ENCODE peak calls at places on chromosomes 3 and 15, in ten cellular contexts. One of them, this sample, is unnamed.

GRCh38 chr15:37076543-37076942 is 23.8 kb downstream of the MEIS2 start:
- DNase-seq in kidney glomerular epithelial cell: no peak
- DNase-seq in central memory CD4-positive, alpha-beta T cell: no peak
- DNase-seq in activated T-cell treated with anti-CD3 and anti-CD28 coated beads, Interleukin-2, amount 50 U/mL, for 48 hours: no peak
- DNase-seq in substantia nigra: no peak
- DNase-seq in occipital lobe: no peak
- DNase-seq in GM12865: no peak
- DNase-seq in activated CD8-positive, alpha-beta T cell treated with anti-CD3 and anti-CD28 coated beads for 36 hours: no peak
- DNase-seq in stimulated activated CD8-positive, alpha-beta memory T cell treated with anti-CD3 and anti-CD28 coated beads, Interleukin-15, amount 100 ng/mL, for 4 hours: no peak
- DNase-seq in activated CD4-positive, alpha-beta T cell treated with anti-CD3 and anti-CD28 coated beads for 48 hours: no peak
- DNase-seq in this sample: no peak

GRCh38 chr15:79084308-79084968 is 6.1 kb downstream of the RASGRF1 start:
- DNase-seq in kidney glomerular epithelial cell: no peak
- DNase-seq in activated CD8-positive, alpha-beta T cell treated with anti-CD3 and anti-CD28 coated beads for 36 hours: no peak
- DNase-seq in central memory CD4-positive, alpha-beta T cell: no peak
- DNase-seq in stimulated activated CD8-positive, alpha-beta memory T cell treated with anti-CD3 and anti-CD28 coated beads, Interleukin-15, amount 100 ng/mL, for 4 hours: no peak
- DNase-seq in activated T-cell treated with anti-CD3 and anti-CD28 coated beads, Interleukin-2, amount 50 U/mL, for 48 hours: no peak
- DNase-seq in substantia nigra: no peak
- DNase-seq in GM12865: no peak
- DNase-seq in occipital lobe: no peak
- DNase-seq in activated CD4-positive, alpha-beta T cell treated with anti-CD3 and anti-CD28 coated beads for 48 hours: no peak
- DNase-seq in this sample: no peak

GRCh38 chr15:39179980-39180379 is 400.9 kb upstream of the THBS1 start:
- DNase-seq in kidney glomerular epithelial cell: no peak
- DNase-seq in activated T-cell treated with anti-CD3 and anti-CD28 coated beads, Interleukin-2, amount 50 U/mL, for 48 hours: no peak
- DNase-seq in activated CD4-positive, alpha-beta T cell treated with anti-CD3 and anti-CD28 coated beads for 48 hours: no peak
- DNase-seq in occipital lobe: no peak
- DNase-seq in central memory CD4-positive, alpha-beta T cell: no peak
- DNase-seq in activated CD8-positive, alpha-beta T cell treated with anti-CD3 and anti-CD28 coated beads for 36 hours: no peak
- DNase-seq in substantia nigra: no peak
- DNase-seq in stimulated activated CD8-positive, alpha-beta memory T cell treated with anti-CD3 and anti-CD28 coated beads, Interleukin-15, amount 100 ng/mL, for 4 hours: no peak
- DNase-seq in GM12865: no peak
- DNase-seq in this sample: no peak

GRCh38 chr3:29215948-29216347 is 64.9 kb upstream of the RBMS3 start:
- DNase-seq in occipital lobe: no peak
- DNase-seq in GM12865: no peak
- DNase-seq in activated CD4-positive, alpha-beta T cell treated with anti-CD3 and anti-CD28 coated beads for 48 hours: no peak
- DNase-seq in substantia nigra: no peak
- DNase-seq in activated T-cell treated with anti-CD3 and anti-CD28 coated beads, Interleukin-2, amount 50 U/mL, for 48 hours: no peak
- DNase-seq in stimulated activated CD8-positive, alpha-beta memory T cell treated with anti-CD3 and anti-CD28 coated beads, Interleukin-15, amount 100 ng/mL, for 4 hours: no peak
- DNase-seq in activated CD8-positive, alpha-beta T cell treated with anti-CD3 and anti-CD28 coated beads for 36 hours: no peak
- DNase-seq in kidney glomerular epithelial cell: no peak
- DNase-seq in central memory CD4-positive, alpha-beta T cell: no peak
- DNase-seq in this sample: no peak

GRCh38 chr15:69044899-69045298 is 30.4 kb downstream of the NOX5 start:
- DNase-seq in activated CD8-positive, alpha-beta T cell treated with anti-CD3 and anti-CD28 coated beads for 36 hours: no peak
- DNase-seq in stimulated activated CD8-positive, alpha-beta memory T cell treated with anti-CD3 and anti-CD28 coated beads, Interleukin-15, amount 100 ng/mL, for 4 hours: no peak
- DNase-seq in central memory CD4-positive, alpha-beta T cell: no peak
- DNase-seq in activated T-cell treated with anti-CD3 and anti-CD28 coated beads, Interleukin-2, amount 50 U/mL, for 48 hours: no peak
- DNase-seq in GM12865: no peak
- DNase-seq in occipital lobe: no peak
- DNase-seq in substantia nigra: no peak
- DNase-seq in activated CD4-positive, alpha-beta T cell treated with anti-CD3 and anti-CD28 coated beads for 48 hours: no peak
- DNase-seq in kidney glomerular epithelial cell: no peak
- DNase-seq in this sample: no peak

GRCh38 chr3:99866167-99866810 is 48.6 kb downstream of the CMSS1 start:
- DNase-seq in activated CD4-positive, alpha-beta T cell treated with anti-CD3 and anti-CD28 coated beads for 48 hours: no peak
- DNase-seq in kidney glomerular epithelial cell: peak; percentile 81
- DNase-seq in stimulated activated CD8-positive, alpha-beta memory T cell treated with anti-CD3 and anti-CD28 coated beads, Interleukin-15, amount 100 ng/mL, for 4 hours: no peak
- DNase-seq in central memory CD4-positive, alpha-beta T cell: no peak
- DNase-seq in activated CD8-positive, alpha-beta T cell treated with anti-CD3 and anti-CD28 coated beads for 36 hours: no peak
- DNase-seq in substantia nigra: no peak
- DNase-seq in activated T-cell treated with anti-CD3 and anti-CD28 coated beads, Interleukin-2, amount 50 U/mL, for 48 hours: no peak
- DNase-seq in GM12865: peak; percentile 18
- DNase-seq in occipital lobe: no peak
- DNase-seq in this sample: peak; percentile 44

GRCh38 chr3:179495483-179495882 is 44.2 kb upstream of the GNB4 start:
- DNase-seq in stimulated activated CD8-positive, alpha-beta memory T cell treated with anti-CD3 and anti-CD28 coated beads, Interleukin-15, amount 100 ng/mL, for 4 hours: no peak
- DNase-seq in activated T-cell treated with anti-CD3 and anti-CD28 coated beads, Interleukin-2, amount 50 U/mL, for 48 hours: no peak
- DNase-seq in occipital lobe: no peak
- DNase-seq in central memory CD4-positive, alpha-beta T cell: no peak
- DNase-seq in substantia nigra: no peak
- DNase-seq in GM12865: no peak
- DNase-seq in kidney glomerular epithelial cell: no peak
- DNase-seq in activated CD4-positive, alpha-beta T cell treated with anti-CD3 and anti-CD28 coated beads for 48 hours: no peak
- DNase-seq in activated CD8-positive, alpha-beta T cell treated with anti-CD3 and anti-CD28 coated beads for 36 hours: no peak
- DNase-seq in this sample: no peak

GRCh38 chr3:132641837-132642538 is 17.6 kb downstream of the ACAD11 start:
- DNase-seq in activated CD8-positive, alpha-beta T cell treated with anti-CD3 and anti-CD28 coated beads for 36 hours: no peak
- DNase-seq in activated T-cell treated with anti-CD3 and anti-CD28 coated beads, Interleukin-2, amount 50 U/mL, for 48 hours: no peak
- DNase-seq in stimulated activated CD8-positive, alpha-beta memory T cell treated with anti-CD3 and anti-CD28 coated beads, Interleukin-15, amount 100 ng/mL, for 4 hours: no peak
- DNase-seq in kidney glomerular epithelial cell: peak; percentile 76
- DNase-seq in substantia nigra: no peak
- DNase-seq in GM12865: peak; percentile 51
- DNase-seq in activated CD4-positive, alpha-beta T cell treated with anti-CD3 and anti-CD28 coated beads for 48 hours: no peak
- DNase-seq in occipital lobe: no peak
- DNase-seq in central memory CD4-positive, alpha-beta T cell: peak; percentile 28
- DNase-seq in this sample: no peak

GRCh38 chr3:10648181-10648580 is 142.8 kb upstream of the ATP2B2 start:
- DNase-seq in stimulated activated CD8-positive, alpha-beta memory T cell treated with anti-CD3 and anti-CD28 coated beads, Interleukin-15, amount 100 ng/mL, for 4 hours: no peak
- DNase-seq in central memory CD4-positive, alpha-beta T cell: no peak
- DNase-seq in activated CD8-positive, alpha-beta T cell treated with anti-CD3 and anti-CD28 coated beads for 36 hours: no peak
- DNase-seq in kidney glomerular epithelial cell: no peak
- DNase-seq in occipital lobe: no peak
- DNase-seq in activated T-cell treated with anti-CD3 and anti-CD28 coated beads, Interleukin-2, amount 50 U/mL, for 48 hours: no peak
- DNase-seq in substantia nigra: no peak
- DNase-seq in GM12865: no peak
- DNase-seq in activated CD4-positive, alpha-beta T cell treated with anti-CD3 and anti-CD28 coated beads for 48 hours: no peak
- DNase-seq in this sample: no peak

GRCh38 chr15:97995881-97996603 is 35.5 kb downstream of the ARRDC4 start:
- DNase-seq in GM12865: peak; percentile 45
- DNase-seq in kidney glomerular epithelial cell: peak; percentile 26
- DNase-seq in occipital lobe: no peak
- DNase-seq in substantia nigra: no peak
- DNase-seq in activated CD4-positive, alpha-beta T cell treated with anti-CD3 and anti-CD28 coated beads for 48 hours: peak; percentile 8
- DNase-seq in activated T-cell treated with anti-CD3 and anti-CD28 coated beads, Interleukin-2, amount 50 U/mL, for 48 hours: no peak
- DNase-seq in stimulated activated CD8-positive, alpha-beta memory T cell treated with anti-CD3 and anti-CD28 coated beads, Interleukin-15, amount 100 ng/mL, for 4 hours: no peak
- DNase-seq in activated CD8-positive, alpha-beta T cell treated with anti-CD3 and anti-CD28 coated beads for 36 hours: peak; percentile 9
- DNase-seq in central memory CD4-positive, alpha-beta T cell: no peak
- DNase-seq in this sample: peak; percentile 31

GRCh38 chr3:102530443-102531195 is 95.8 kb downstream of the ZPLD1 start:
- DNase-seq in kidney glomerular epithelial cell: peak; percentile 20
- DNase-seq in stimulated activated CD8-positive, alpha-beta memory T cell treated with anti-CD3 and anti-CD28 coated beads, Interleukin-15, amount 100 ng/mL, for 4 hours: no peak
- DNase-seq in activated T-cell treated with anti-CD3 and anti-CD28 coated beads, Interleukin-2, amount 50 U/mL, for 48 hours: no peak
- DNase-seq in occipital lobe: no peak
- DNase-seq in central memory CD4-positive, alpha-beta T cell: no peak
- DNase-seq in activated CD4-positive, alpha-beta T cell treated with anti-CD3 and anti-CD28 coated beads for 48 hours: no peak
- DNase-seq in activated CD8-positive, alpha-beta T cell treated with anti-CD3 and anti-CD28 coated beads for 36 hours: no peak
- DNase-seq in substantia nigra: no peak
- DNase-seq in GM12865: no peak
- DNase-seq in this sample: no peak

GRCh38 chr3:175287361-175287963 is 428.3 kb downstream of the NAALADL2 start:
- DNase-seq in activated T-cell treated with anti-CD3 and anti-CD28 coated beads, Interleukin-2, amount 50 U/mL, for 48 hours: no peak
- DNase-seq in kidney glomerular epithelial cell: no peak
- DNase-seq in substantia nigra: no peak
- DNase-seq in occipital lobe: no peak
- DNase-seq in stimulated activated CD8-positive, alpha-beta memory T cell treated with anti-CD3 and anti-CD28 coated beads, Interleukin-15, amount 100 ng/mL, for 4 hours: no peak
- DNase-seq in activated CD4-positive, alpha-beta T cell treated with anti-CD3 and anti-CD28 coated beads for 48 hours: no peak
- DNase-seq in GM12865: peak; percentile 66
- DNase-seq in central memory CD4-positive, alpha-beta T cell: no peak
- DNase-seq in activated CD8-positive, alpha-beta T cell treated with anti-CD3 and anti-CD28 coated beads for 36 hours: no peak
- DNase-seq in this sample: no peak

GRCh38 chr3:126888186-126888760 is 94.6 kb upstream of the PLXNA1 start:
- DNase-seq in GM12865: no peak
- DNase-seq in activated T-cell treated with anti-CD3 and anti-CD28 coated beads, Interleukin-2, amount 50 U/mL, for 48 hours: no peak
- DNase-seq in occipital lobe: no peak
- DNase-seq in kidney glomerular epithelial cell: no peak
- DNase-seq in substantia nigra: no peak
- DNase-seq in activated CD8-positive, alpha-beta T cell treated with anti-CD3 and anti-CD28 coated beads for 36 hours: no peak
- DNase-seq in central memory CD4-positive, alpha-beta T cell: no peak
- DNase-seq in activated CD4-positive, alpha-beta T cell treated with anti-CD3 and anti-CD28 coated beads for 48 hours: no peak
- DNase-seq in stimulated activated CD8-positive, alpha-beta memory T cell treated with anti-CD3 and anti-CD28 coated beads, Interleukin-15, amount 100 ng/mL, for 4 hours: no peak
- DNase-seq in this sample: no peak

GRCh38 chr3:163347944-163348343 is 1730.4 kb downstream of the SI start:
- DNase-seq in GM12865: no peak
- DNase-seq in stimulated activated CD8-positive, alpha-beta memory T cell treated with anti-CD3 and anti-CD28 coated beads, Interleukin-15, amount 100 ng/mL, for 4 hours: no peak
- DNase-seq in activated T-cell treated with anti-CD3 and anti-CD28 coated beads, Interleukin-2, amount 50 U/mL, for 48 hours: no peak
- DNase-seq in occipital lobe: no peak
- DNase-seq in central memory CD4-positive, alpha-beta T cell: no peak
- DNase-seq in substantia nigra: no peak
- DNase-seq in activated CD4-positive, alpha-beta T cell treated with anti-CD3 and anti-CD28 coated beads for 48 hours: no peak
- DNase-seq in kidney glomerular epithelial cell: no peak
- DNase-seq in activated CD8-positive, alpha-beta T cell treated with anti-CD3 and anti-CD28 coated beads for 36 hours: no peak
- DNase-seq in this sample: no peak

GRCh38 chr3:34780973-34781372 is 858.4 kb upstream of the ARPP21 start:
- DNase-seq in stimulated activated CD8-positive, alpha-beta memory T cell treated with anti-CD3 and anti-CD28 coated beads, Interleukin-15, amount 100 ng/mL, for 4 hours: no peak
- DNase-seq in activated T-cell treated with anti-CD3 and anti-CD28 coated beads, Interleukin-2, amount 50 U/mL, for 48 hours: no peak
- DNase-seq in occipital lobe: no peak
- DNase-seq in central memory CD4-positive, alpha-beta T cell: no peak
- DNase-seq in activated CD4-positive, alpha-beta T cell treated with anti-CD3 and anti-CD28 coated beads for 48 hours: no peak
- DNase-seq in GM12865: no peak
- DNase-seq in substantia nigra: no peak
- DNase-seq in kidney glomerular epithelial cell: peak; percentile 43
- DNase-seq in activated CD8-positive, alpha-beta T cell treated with anti-CD3 and anti-CD28 coated beads for 36 hours: no peak
- DNase-seq in this sample: no peak

GRCh38 chr3:133464573-133464972 is 64.7 kb downstream of the BFSP2 start:
- DNase-seq in kidney glomerular epithelial cell: peak; percentile 22
- DNase-seq in central memory CD4-positive, alpha-beta T cell: no peak
- DNase-seq in occipital lobe: no peak
- DNase-seq in GM12865: peak; percentile 59
- DNase-seq in activated T-cell treated with anti-CD3 and anti-CD28 coated beads, Interleukin-2, amount 50 U/mL, for 48 hours: no peak
- DNase-seq in activated CD4-positive, alpha-beta T cell treated with anti-CD3 and anti-CD28 coated beads for 48 hours: no peak
- DNase-seq in substantia nigra: no peak
- DNase-seq in stimulated activated CD8-positive, alpha-beta memory T cell treated with anti-CD3 and anti-CD28 coated beads, Interleukin-15, amount 100 ng/mL, for 4 hours: no peak
- DNase-seq in activated CD8-positive, alpha-beta T cell treated with anti-CD3 and anti-CD28 coated beads for 36 hours: peak; percentile 34
- DNase-seq in this sample: no peak

GRCh38 chr3:159828542-159828943 is 160.1 kb upstream of the IL12A start:
- DNase-seq in activated CD8-positive, alpha-beta T cell treated with anti-CD3 and anti-CD28 coated beads for 36 hours: no peak
- DNase-seq in occipital lobe: no peak
- DNase-seq in GM12865: peak; percentile 38
- DNase-seq in activated CD4-positive, alpha-beta T cell treated with anti-CD3 and anti-CD28 coated beads for 48 hours: no peak
- DNase-seq in substantia nigra: no peak
- DNase-seq in activated T-cell treated with anti-CD3 and anti-CD28 coated beads, Interleukin-2, amount 50 U/mL, for 48 hours: no peak
- DNase-seq in stimulated activated CD8-positive, alpha-beta memory T cell treated with anti-CD3 and anti-CD28 coated beads, Interleukin-15, amount 100 ng/mL, for 4 hours: no peak
- DNase-seq in kidney glomerular epithelial cell: peak; percentile 89
- DNase-seq in central memory CD4-positive, alpha-beta T cell: no peak
- DNase-seq in this sample: no peak

GRCh38 chr15:60363024-60363674 is 34.6 kb downstream of the ANXA2 start:
- DNase-seq in GM12865: no peak
- DNase-seq in stimulated activated CD8-positive, alpha-beta memory T cell treated with anti-CD3 and anti-CD28 coated beads, Interleukin-15, amount 100 ng/mL, for 4 hours: no peak
- DNase-seq in kidney glomerular epithelial cell: no peak
- DNase-seq in activated CD4-positive, alpha-beta T cell treated with anti-CD3 and anti-CD28 coated beads for 48 hours: no peak
- DNase-seq in substantia nigra: no peak
- DNase-seq in occipital lobe: no peak
- DNase-seq in activated CD8-positive, alpha-beta T cell treated with anti-CD3 and anti-CD28 coated beads for 36 hours: no peak
- DNase-seq in activated T-cell treated with anti-CD3 and anti-CD28 coated beads, Interleukin-2, amount 50 U/mL, for 48 hours: peak; percentile 28
- DNase-seq in central memory CD4-positive, alpha-beta T cell: no peak
- DNase-seq in this sample: no peak

GRCh38 chr15:94266000-94266399 is 34.6 kb downstream of the MCTP2 start:
- DNase-seq in GM12865: no peak
- DNase-seq in kidney glomerular epithelial cell: no peak
- DNase-seq in activated CD4-positive, alpha-beta T cell treated with anti-CD3 and anti-CD28 coated beads for 48 hours: no peak
- DNase-seq in substantia nigra: no peak
- DNase-seq in occipital lobe: no peak
- DNase-seq in activated CD8-positive, alpha-beta T cell treated with anti-CD3 and anti-CD28 coated beads for 36 hours: no peak
- DNase-seq in central memory CD4-positive, alpha-beta T cell: no peak
- DNase-seq in activated T-cell treated with anti-CD3 and anti-CD28 coated beads, Interleukin-2, amount 50 U/mL, for 48 hours: no peak
- DNase-seq in stimulated activated CD8-positive, alpha-beta memory T cell treated with anti-CD3 and anti-CD28 coated beads, Interleukin-15, amount 100 ng/mL, for 4 hours: no peak
- DNase-seq in this sample: no peak

GRCh38 chr3:116048991-116049390 is 396.3 kb downstream of the LSAMP start:
- DNase-seq in stimulated activated CD8-positive, alpha-beta memory T cell treated with anti-CD3 and anti-CD28 coated beads, Interleukin-15, amount 100 ng/mL, for 4 hours: no peak
- DNase-seq in activated T-cell treated with anti-CD3 and anti-CD28 coated beads, Interleukin-2, amount 50 U/mL, for 48 hours: no peak
- DNase-seq in activated CD8-positive, alpha-beta T cell treated with anti-CD3 and anti-CD28 coated beads for 36 hours: no peak
- DNase-seq in activated CD4-positive, alpha-beta T cell treated with anti-CD3 and anti-CD28 coated beads for 48 hours: no peak
- DNase-seq in substantia nigra: no peak
- DNase-seq in GM12865: no peak
- DNase-seq in occipital lobe: no peak
- DNase-seq in kidney glomerular epithelial cell: no peak
- DNase-seq in central memory CD4-positive, alpha-beta T cell: no peak
- DNase-seq in this sample: no peak

GRCh38 chr3:140552898-140553297 is 125.0 kb upstream of the TRIM42 start:
- DNase-seq in substantia nigra: no peak
- DNase-seq in stimulated activated CD8-positive, alpha-beta memory T cell treated with anti-CD3 and anti-CD28 coated beads, Interleukin-15, amount 100 ng/mL, for 4 hours: no peak
- DNase-seq in GM12865: peak; percentile 2
- DNase-seq in activated CD4-positive, alpha-beta T cell treated with anti-CD3 and anti-CD28 coated beads for 48 hours: no peak
- DNase-seq in occipital lobe: no peak
- DNase-seq in activated CD8-positive, alpha-beta T cell treated with anti-CD3 and anti-CD28 coated beads for 36 hours: no peak
- DNase-seq in activated T-cell treated with anti-CD3 and anti-CD28 coated beads, Interleukin-2, amount 50 U/mL, for 48 hours: no peak
- DNase-seq in kidney glomerular epithelial cell: no peak
- DNase-seq in central memory CD4-positive, alpha-beta T cell: no peak
- DNase-seq in this sample: no peak

GRCh38 chr3:25594007-25594502 is 70.7 kb downstream of the TOP2B start:
- DNase-seq in activated T-cell treated with anti-CD3 and anti-CD28 coated beads, Interleukin-2, amount 50 U/mL, for 48 hours: no peak
- DNase-seq in occipital lobe: no peak
- DNase-seq in activated CD4-positive, alpha-beta T cell treated with anti-CD3 and anti-CD28 coated beads for 48 hours: no peak
- DNase-seq in stimulated activated CD8-positive, alpha-beta memory T cell treated with anti-CD3 and anti-CD28 coated beads, Interleukin-15, amount 100 ng/mL, for 4 hours: no peak
- DNase-seq in activated CD8-positive, alpha-beta T cell treated with anti-CD3 and anti-CD28 coated beads for 36 hours: peak; percentile 20
- DNase-seq in central memory CD4-positive, alpha-beta T cell: peak; percentile 12
- DNase-seq in substantia nigra: no peak
- DNase-seq in kidney glomerular epithelial cell: peak; percentile 57
- DNase-seq in GM12865: peak; percentile 45
- DNase-seq in this sample: peak; percentile 16

GRCh38 chr3:28840976-28841376 is 439.9 kb upstream of the RBMS3 start:
- DNase-seq in stimulated activated CD8-positive, alpha-beta memory T cell treated with anti-CD3 and anti-CD28 coated beads, Interleukin-15, amount 100 ng/mL, for 4 hours: no peak
- DNase-seq in kidney glomerular epithelial cell: peak; percentile 84
- DNase-seq in activated CD8-positive, alpha-beta T cell treated with anti-CD3 and anti-CD28 coated beads for 36 hours: peak; percentile 54
- DNase-seq in activated CD4-positive, alpha-beta T cell treated with anti-CD3 and anti-CD28 coated beads for 48 hours: peak; percentile 67
- DNase-seq in activated T-cell treated with anti-CD3 and anti-CD28 coated beads, Interleukin-2, amount 50 U/mL, for 48 hours: peak; percentile 58
- DNase-seq in central memory CD4-positive, alpha-beta T cell: no peak
- DNase-seq in substantia nigra: no peak
- DNase-seq in occipital lobe: no peak
- DNase-seq in GM12865: peak; percentile 76
- DNase-seq in this sample: no peak

GRCh38 chr3:51955893-51956770 is 951 bp downstream of the GPR62 start:
- DNase-seq in activated CD4-positive, alpha-beta T cell treated with anti-CD3 and anti-CD28 coated beads for 48 hours: peak; percentile 57
- DNase-seq in occipital lobe: no peak
- DNase-seq in activated CD8-positive, alpha-beta T cell treated with anti-CD3 and anti-CD28 coated beads for 36 hours: peak; percentile 63
- DNase-seq in GM12865: no peak
- DNase-seq in substantia nigra: peak; percentile 37
- DNase-seq in central memory CD4-positive, alpha-beta T cell: no peak
- DNase-seq in activated T-cell treated with anti-CD3 and anti-CD28 coated beads, Interleukin-2, amount 50 U/mL, for 48 hours: peak; percentile 61
- DNase-seq in kidney glomerular epithelial cell: peak; percentile 11
- DNase-seq in stimulated activated CD8-positive, alpha-beta memory T cell treated with anti-CD3 and anti-CD28 coated beads, Interleukin-15, amount 100 ng/mL, for 4 hours: no peak
- DNase-seq in this sample: no peak

GRCh38 chr15:73633991-73634495 is 854 bp upstream of the NPTN start:
- DNase-seq in kidney glomerular epithelial cell: peak; percentile 88
- DNase-seq in activated T-cell treated with anti-CD3 and anti-CD28 coated beads, Interleukin-2, amount 50 U/mL, for 48 hours: no peak
- DNase-seq in activated CD4-positive, alpha-beta T cell treated with anti-CD3 and anti-CD28 coated beads for 48 hours: no peak
- DNase-seq in central memory CD4-positive, alpha-beta T cell: no peak
- DNase-seq in stimulated activated CD8-positive, alpha-beta memory T cell treated with anti-CD3 and anti-CD28 coated beads, Interleukin-15, amount 100 ng/mL, for 4 hours: no peak
- DNase-seq in activated CD8-positive, alpha-beta T cell treated with anti-CD3 and anti-CD28 coated beads for 36 hours: no peak
- DNase-seq in occipital lobe: no peak
- DNase-seq in GM12865: no peak
- DNase-seq in substantia nigra: no peak
- DNase-seq in this sample: no peak

GRCh38 chr15:70308011-70308761 is 210.5 kb upstream of the TLE3 start:
- DNase-seq in substantia nigra: no peak
- DNase-seq in kidney glomerular epithelial cell: no peak
- DNase-seq in occipital lobe: no peak
- DNase-seq in central memory CD4-positive, alpha-beta T cell: no peak
- DNase-seq in stimulated activated CD8-positive, alpha-beta memory T cell treated with anti-CD3 and anti-CD28 coated beads, Interleukin-15, amount 100 ng/mL, for 4 hours: peak; percentile 10
- DNase-seq in activated CD8-positive, alpha-beta T cell treated with anti-CD3 and anti-CD28 coated beads for 36 hours: peak; percentile 78
- DNase-seq in activated T-cell treated with anti-CD3 and anti-CD28 coated beads, Interleukin-2, amount 50 U/mL, for 48 hours: peak; percentile 53
- DNase-seq in activated CD4-positive, alpha-beta T cell treated with anti-CD3 and anti-CD28 coated beads for 48 hours: peak; percentile 35
- DNase-seq in GM12865: peak; percentile 69
- DNase-seq in this sample: peak; percentile 50

GRCh38 chr3:70554170-70554569 is 241.7 kb upstream of the MDFIC2 start:
- DNase-seq in substantia nigra: no peak
- DNase-seq in activated T-cell treated with anti-CD3 and anti-CD28 coated beads, Interleukin-2, amount 50 U/mL, for 48 hours: no peak
- DNase-seq in kidney glomerular epithelial cell: no peak
- DNase-seq in stimulated activated CD8-positive, alpha-beta memory T cell treated with anti-CD3 and anti-CD28 coated beads, Interleukin-15, amount 100 ng/mL, for 4 hours: no peak
- DNase-seq in occipital lobe: no peak
- DNase-seq in activated CD8-positive, alpha-beta T cell treated with anti-CD3 and anti-CD28 coated beads for 36 hours: no peak
- DNase-seq in central memory CD4-positive, alpha-beta T cell: no peak
- DNase-seq in GM12865: no peak
- DNase-seq in activated CD4-positive, alpha-beta T cell treated with anti-CD3 and anti-CD28 coated beads for 48 hours: no peak
- DNase-seq in this sample: no peak